ENCODE peak calls at places on chromosomes 7 and 10, in eight cellular contexts. A, J, P, L, O, G, E and I are unnamed samples.

GRCh38 chr7:157900011-157900410 is 563.2 kb downstream of the DNAJB6 start:
- DNase-seq in A (no peak), L (no peak), P (no peak), O (no peak), J (no peak), E (no peak), G (no peak), I (no peak)

GRCh38 chr7:7956531-7957221 is 11.9 kb upstream of the GLCCI1 start:
- DNase-seq in J (no peak), G (no peak), L (no peak), A (no peak), O (no peak), P (no peak), E (no peak), I (no peak)

GRCh38 chr10:69056129-69056528 is 31.8 kb upstream of the SRGN start:
- DNase-seq in O (no peak), P (no peak), A (no peak), J (no peak), G (no peak), E (no peak), L (no peak), I (no peak)

GRCh38 chr7:4144801-4145470 is 537.2 kb upstream of the FOXK1 start:
- DNase-seq in J (peak; percentile 17), E (no peak), L (no peak), G (peak; percentile 43), O (no peak), P (no peak), A (no peak), I (no peak)

GRCh38 chr10:66925896-66926719 is at the start of gene LRRTM3:
- DNase-seq in E (no peak), O (peak; percentile 60), L (no peak), A (peak; percentile 49), P (peak; percentile 83), J (peak; percentile 56), G (peak; percentile 89), I (no peak)

GRCh38 chr7:101058355-101058754 is 26.9 kb upstream of the TRIM56 start:
- DNase-seq in O (peak; percentile 58), A (no peak), G (peak; percentile 91), L (peak; percentile 47), J (peak; percentile 72), E (peak; percentile 25), P (peak; percentile 15), I (peak; percentile 29)

GRCh38 chr10:50417906-50418697 is 166.8 kb upstream of the ASAH2 start:
- DNase-seq in L (peak; percentile 18), J (peak; percentile 56), A (peak; percentile 29), E (peak; percentile 69), O (peak; percentile 49), G (peak; percentile 65), P (peak; percentile 85), I (peak; percentile 19)

GRCh38 chr7:25893436-25893835 is 258.6 kb upstream of the NFE2L3 start:
- DNase-seq in E (peak; percentile 5), G (no peak), J (no peak), O (no peak), P (no peak), L (no peak), A (no peak), I (no peak)

GRCh38 chr10:97475936-97476594 is 22.2 kb downstream of the MMS19 start:
- DNase-seq in O (no peak), L (no peak), J (no peak), P (no peak), A (no peak), G (no peak), E (no peak), I (no peak)

GRCh38 chr7:151007469-151007898 is 16.7 kb downstream of the NOS3 start:
- DNase-seq in G (no peak), L (no peak), E (no peak), J (no peak), P (no peak), O (peak; percentile 10), A (no peak), I (no peak)

GRCh38 chr7:94368371-94368791 is 26.3 kb upstream of the COL1A2 start:
- DNase-seq in J (no peak), E (no peak), O (peak; percentile 16), G (no peak), P (peak; percentile 93), L (no peak), A (no peak), I (no peak)

GRCh38 chr7:6106140-6106904 is 75.1 kb downstream of the ANKRD61 start:
- DNase-seq in P (peak; percentile 43), G (no peak), O (peak; percentile 25), L (peak; percentile 20), E (peak; percentile 45), J (peak; percentile 8), A (no peak), I (peak; percentile 44)

GRCh38 chr10:103676058-103676785 is 179.2 kb downstream of the SH3PXD2A start:
- DNase-seq in L (no peak), J (peak; percentile 94), G (no peak), O (peak; percentile 42), A (no peak), P (no peak), E (no peak), I (no peak)

GRCh38 chr7:51141451-51141971 is 175.1 kb downstream of the COBL start:
- DNase-seq in P (no peak), A (no peak), O (peak; percentile 38), G (peak; percentile 83), E (no peak), J (no peak), L (no peak), I (peak; percentile 16)

GRCh38 chr7:129298268-129298893 is 73.6 kb downstream of the AHCYL2 start:
- DNase-seq in G (peak; percentile 59), E (peak; percentile 49), O (peak; percentile 47), A (no peak), J (peak; percentile 83), P (peak; percentile 59), L (peak; percentile 27), I (peak; percentile 37)

GRCh38 chr10:51244308-51244707 is 170.0 kb downstream of the PRKG1 start:
- DNase-seq in P (no peak), G (peak; percentile 22), E (no peak), A (no peak), O (no peak), J (no peak), L (no peak), I (no peak)

GRCh38 chr7:139118803-139119485 is 9.4 kb upstream of the ZC3HAV1 start:
- DNase-seq in L (no peak), O (no peak), G (no peak), J (no peak), P (no peak), E (peak; percentile 59), A (no peak), I (no peak)

GRCh38 chr10:75616076-75616475 is 184.7 kb downstream of the LRMDA start:
- DNase-seq in P (no peak), O (no peak), A (no peak), G (no peak), L (no peak), J (no peak), E (no peak), I (no peak)

GRCh38 chr10:126904807-126905686 is at the start of gene DOCK1:
- DNase-seq in A (no peak), E (no peak), L (no peak), J (peak; percentile 37), P (peak; percentile 84), O (peak; percentile 72), G (peak; percentile 83), I (no peak)

GRCh38 chr10:126905776-126906703 is 812 bp downstream of the DOCK1 start:
- DNase-seq in A (no peak), E (no peak), J (peak; percentile 18), L (no peak), G (peak; percentile 64), O (peak; percentile 40), P (peak; percentile 19), I (no peak)

GRCh38 chr10:126903646-126904360 is 1.4 kb upstream of the DOCK1 start:
- DNase-seq in A (no peak), E (no peak), J (no peak), O (no peak), L (no peak), G (no peak), P (no peak), I (no peak)

GRCh38 chr10:126902157-126902556 is 3.1 kb upstream of the DOCK1 start:
- DNase-seq in L (no peak), A (no peak), J (no peak), O (peak; percentile 25), P (peak; percentile 34), E (no peak), G (no peak), I (no peak)

GRCh38 chr10:126904493-126904806 is 778 bp upstream of the DOCK1 start:
- DNase-seq in G (no peak), A (no peak), P (no peak), E (no peak), O (no peak), J (no peak), L (no peak), I (no peak)
- H3K4me1 ChIP-seq in G (no peaks in the 10 kb centered on the region), A (peaks cover 21% of the 10 kb centered on the region), P (peaks cover 13% of the 10 kb centered on the region), E (no peaks in the 10 kb centered on the region), O (peaks cover 21% of the 10 kb centered on the region), J (peaks cover 14% of the 10 kb centered on the region), L (no peaks in the 10 kb centered on the region), I (no peaks in the 10 kb centered on the region)

DNA sequence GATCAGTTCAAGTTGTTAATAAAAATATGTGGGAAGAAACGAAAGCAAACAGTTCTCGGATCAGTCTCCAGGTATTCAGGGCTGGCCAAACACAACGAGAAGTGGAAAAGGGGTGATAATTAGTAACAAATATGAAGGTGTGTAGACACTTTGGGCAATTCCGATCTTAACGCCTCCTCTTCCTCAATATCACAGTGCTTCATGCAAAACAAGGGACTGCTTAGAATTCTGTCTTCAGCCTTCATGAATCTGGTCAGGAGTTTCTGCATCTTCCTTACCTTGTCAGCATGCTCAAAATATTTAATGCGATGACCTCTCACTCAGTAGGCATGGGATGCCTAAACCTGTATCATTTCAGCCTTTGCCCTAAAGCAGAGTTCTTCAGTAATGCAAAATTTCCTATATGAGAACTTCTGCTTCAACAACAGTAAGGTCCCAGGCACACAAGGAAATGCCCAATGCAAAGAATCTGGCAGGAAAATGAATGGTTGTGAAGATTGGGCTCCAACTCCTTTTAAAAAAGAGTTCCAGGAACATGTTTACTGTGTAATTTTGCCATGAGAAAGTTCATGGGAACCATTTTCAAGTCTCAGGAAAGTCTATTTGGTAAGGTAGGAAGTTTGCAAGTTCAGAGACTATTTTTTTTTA is 23.4 kb upstream of the VAX1 start:
- DNase-seq in G (no peak), O (no peak), J (no peak), L (no peak), A (no peak), P (no peak), E (no peak), I (no peak)
- H3K4me1 ChIP-seq in G (no peaks in the 10 kb centered on the region), O (peaks cover 38% of the 10 kb centered on the region), J (peaks cover 19% of the 10 kb centered on the region), L (peaks cover 11% of the 10 kb centered on the region), A (peaks cover 28% of the 10 kb centered on the region), P (peaks cover 55% of the 10 kb centered on the region), E (peaks cover 15% of the 10 kb centered on the region), I (no peaks in the 10 kb centered on the region)

GRCh38 chr10:86798030-86798429 is 41.6 kb downstream of the BMPR1A start:
- DNase-seq in L (no peak), O (no peak), J (no peak), E (no peak), G (no peak), P (peak; percentile 39), A (no peak), I (no peak)
- H3K4me1 ChIP-seq in L (no peaks in the 10 kb centered on the region), O (no peaks in the 10 kb centered on the region), J (no peaks in the 10 kb centered on the region), E (no peaks in the 10 kb centered on the region), G (peaks cover 46% of the 10 kb centered on the region), P (peaks cover 87% of the 10 kb centered on the region), A (peaks cover 9% of the 10 kb centered on the region), I (no peaks in the 10 kb centered on the region)

DNA sequence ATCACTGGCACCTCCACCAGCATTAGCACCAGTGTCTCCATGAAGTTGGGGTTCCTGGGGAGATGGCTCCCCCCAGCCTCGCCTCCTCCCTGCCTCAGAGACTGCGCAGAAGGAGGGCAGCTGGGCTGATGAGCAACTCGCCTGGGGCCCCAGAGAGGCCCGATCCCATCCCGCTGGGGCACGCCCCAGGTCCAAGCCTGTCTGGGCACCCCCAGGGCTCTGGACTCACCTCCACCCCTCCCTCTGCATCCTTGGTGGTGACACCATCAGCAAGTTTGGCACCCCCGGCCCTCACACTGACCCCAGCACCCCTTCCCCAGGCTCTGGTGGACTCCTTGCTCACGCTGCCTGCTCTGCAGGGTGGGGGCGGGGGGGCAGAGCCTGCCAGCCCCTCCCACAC is 89.5 kb downstream of the LHPP start:
- DNase-seq in J (no peak), P (no peak), E (no peak), G (no peak), L (no peak), A (no peak), O (no peak), I (no peak)
- H3K4me1 ChIP-seq in J (peaks cover 5% of the 10 kb centered on the region), P (no peaks in the 10 kb centered on the region), E (no peaks in the 10 kb centered on the region), G (peaks cover 2% of the 10 kb centered on the region), L (no peaks in the 10 kb centered on the region), A (no peaks in the 10 kb centered on the region), O (no peaks in the 10 kb centered on the region), I (no peaks in the 10 kb centered on the region)